ENCODE peak calls at places on chromosome 2, in six cellular contexts. L, B, E, K, C and D are unnamed samples.

GRCh38 chr2:96700086-96700485 is 39.8 kb downstream of the LMAN2L start:
- DNase-seq in L (no peak), B (no peak), E (no peak), K (no peak), C (no peak), D (no peak)

GRCh38 chr2:129174143-129174542 is 805.3 kb upstream of the RAB6C start:
- DNase-seq in L (no peak), B (no peak), E (no peak), K (no peak), C (no peak), D (no peak)

GRCh38 chr2:156110890-156111289 is 221.6 kb downstream of the NR4A2 start:
- DNase-seq in L (no peak), B (no peak), E (peak), K (no peak), C (peak), D (no peak)

GRCh38 chr2:47519604-47520301 is 116.8 kb downstream of the MSH2 start:
- DNase-seq in L (no peak), B (no peak), E (no peak), K (no peak), C (no peak), D (no peak)

GRCh38 chr2:219769044-219770030 is 141.9 kb downstream of the SLC4A3 start:
- DNase-seq in L (no peak), B (peak), E (no peak), K (peak), C (no peak), D (peak)

GRCh38 chr2:64311948-64312621 is 141.9 kb upstream of the LGALSL start:
- DNase-seq in L (peak), B (peak), E (peak), K (peak), C (peak), D (peak)

GRCh38 chr2:54015809-54016703 is 45.3 kb upstream of the PSME4 start:
- DNase-seq in L (no peak), B (peak), E (peak), K (no peak), C (no peak), D (peak)

GRCh38 chr2:212037062-212037461 is 501.5 kb downstream of the ERBB4 start:
- DNase-seq in L (no peak), B (no peak), E (no peak), K (no peak), C (no peak), D (no peak)

GRCh38 chr2:128421861-128422311 is 103.2 kb upstream of the HS6ST1 start:
- DNase-seq in L (no peak), B (no peak), E (no peak), K (peak), C (no peak), D (no peak)

GRCh38 chr2:215311625-215312394 is at the start of gene ATIC:
- DNase-seq in L (peak), B (peak), E (peak), K (peak), C (peak), D (peak)
- TF ChIP-seq POLR2A in L (peak), B (peak), E (peak), K (peak), C (peak), D (peak)

GRCh38 chr2:70367722-70368323 is 66.0 kb upstream of the FAM136A start:
- DNase-seq in L (no peak), B (peak), E (peak), K (no peak), C (no peak), D (no peak)

GRCh38 chr2:70357076-70358071 is 55.5 kb upstream of the FAM136A start:
- DNase-seq in L (no peak), B (no peak), E (peak), K (peak), C (peak), D (peak)

GRCh38 chr2:70368545-70368944 is 66.7 kb upstream of the FAM136A start:
- DNase-seq in L (no peak), B (no peak), E (no peak), K (no peak), C (no peak), D (no peak)

GRCh38 chr2:70360661-70361316 is 58.9 kb upstream of the FAM136A start:
- DNase-seq in L (no peak), B (no peak), E (peak), K (no peak), C (no peak), D (no peak)

GRCh38 chr2:70362661-70363060 is 60.8 kb upstream of the FAM136A start:
- DNase-seq in L (no peak), B (no peak), E (peak), K (no peak), C (no peak), D (no peak)
- TF ChIP-seq POLR2A in L (no peak), B (no peak), E (no peak), K (no peak), C (no peak), D (no peak)

DNA sequence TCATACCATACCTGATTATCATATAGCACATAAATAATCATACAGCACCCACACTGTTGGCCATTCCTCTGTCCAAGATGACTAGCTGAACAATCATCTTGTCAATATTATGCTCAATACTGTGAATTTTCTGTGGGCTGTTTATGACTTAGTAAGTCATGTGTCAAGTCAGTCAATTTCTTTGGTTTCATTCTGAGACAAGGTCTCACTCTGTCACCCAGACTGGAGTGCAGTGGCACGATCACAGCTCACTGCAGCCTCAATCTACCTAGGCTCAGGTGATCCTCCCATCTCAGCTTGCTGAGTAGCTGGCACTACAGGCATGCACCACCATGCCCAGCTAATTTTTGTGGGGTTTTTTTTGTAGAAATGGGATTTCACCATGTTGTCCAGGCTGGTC is 5.7 kb downstream of the MCM6 start:
- DNase-seq in L (no peak), B (no peak), E (no peak), K (no peak), C (no peak), D (no peak)
- TF ChIP-seq POLR2A in L (no peak), B (no peak), E (no peak), K (no peak), C (no peak), D (no peak)

DNA sequence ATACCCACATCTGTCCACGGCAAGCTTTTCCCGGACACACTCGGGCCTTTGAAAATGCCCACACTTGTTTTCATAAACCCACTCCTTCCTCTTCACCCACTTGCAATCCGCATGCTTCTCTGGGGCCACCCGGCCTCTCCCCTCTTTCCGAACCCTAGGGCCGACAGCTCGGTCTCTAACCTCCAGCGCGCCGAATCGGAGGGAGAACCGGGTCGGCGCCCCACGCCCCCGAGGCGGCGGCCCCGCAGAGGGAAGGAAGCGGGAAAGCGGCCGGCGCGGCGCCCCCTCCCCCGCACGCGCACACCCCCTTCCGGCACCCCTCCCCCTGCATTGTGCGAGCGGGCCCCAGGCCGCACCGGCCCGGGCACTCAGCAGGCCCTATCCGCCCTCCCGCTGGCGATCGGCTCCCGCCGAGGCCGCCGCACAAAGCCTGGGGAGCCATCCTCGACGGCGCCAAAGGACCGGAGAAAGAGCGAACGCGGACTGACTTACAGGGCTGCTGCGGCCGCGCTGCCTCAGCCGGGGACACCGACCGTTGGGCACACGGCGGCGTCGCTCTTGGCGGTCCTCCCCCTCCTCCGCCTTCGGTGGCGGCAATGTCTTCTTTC is 435 bp downstream of the PUM2 start:
- DNase-seq in L (peak), B (no peak), E (no peak), K (peak), C (peak), D (peak)
- TF ChIP-seq POLR2A in L (no peak), B (peak), E (peak), K (no peak), C (no peak), D (peak)

GRCh38 chr2:217941886-217942728 is 60.7 kb downstream of the TNS1 start:
- DNase-seq in L (no peak), B (no peak), E (no peak), K (no peak), C (no peak), D (no peak)

GRCh38 chr2:217944923-217945322 is 57.9 kb downstream of the TNS1 start:
- DNase-seq in L (peak), B (no peak), E (no peak), K (no peak), C (no peak), D (no peak)

GRCh38 chr2:217944366-217944765 is 58.4 kb downstream of the TNS1 start:
- DNase-seq in L (no peak), B (no peak), E (no peak), K (no peak), C (no peak), D (no peak)

GRCh38 chr2:217942731-217943335 is 60.0 kb downstream of the TNS1 start:
- DNase-seq in L (peak), B (no peak), E (no peak), K (no peak), C (no peak), D (no peak)

DNA sequence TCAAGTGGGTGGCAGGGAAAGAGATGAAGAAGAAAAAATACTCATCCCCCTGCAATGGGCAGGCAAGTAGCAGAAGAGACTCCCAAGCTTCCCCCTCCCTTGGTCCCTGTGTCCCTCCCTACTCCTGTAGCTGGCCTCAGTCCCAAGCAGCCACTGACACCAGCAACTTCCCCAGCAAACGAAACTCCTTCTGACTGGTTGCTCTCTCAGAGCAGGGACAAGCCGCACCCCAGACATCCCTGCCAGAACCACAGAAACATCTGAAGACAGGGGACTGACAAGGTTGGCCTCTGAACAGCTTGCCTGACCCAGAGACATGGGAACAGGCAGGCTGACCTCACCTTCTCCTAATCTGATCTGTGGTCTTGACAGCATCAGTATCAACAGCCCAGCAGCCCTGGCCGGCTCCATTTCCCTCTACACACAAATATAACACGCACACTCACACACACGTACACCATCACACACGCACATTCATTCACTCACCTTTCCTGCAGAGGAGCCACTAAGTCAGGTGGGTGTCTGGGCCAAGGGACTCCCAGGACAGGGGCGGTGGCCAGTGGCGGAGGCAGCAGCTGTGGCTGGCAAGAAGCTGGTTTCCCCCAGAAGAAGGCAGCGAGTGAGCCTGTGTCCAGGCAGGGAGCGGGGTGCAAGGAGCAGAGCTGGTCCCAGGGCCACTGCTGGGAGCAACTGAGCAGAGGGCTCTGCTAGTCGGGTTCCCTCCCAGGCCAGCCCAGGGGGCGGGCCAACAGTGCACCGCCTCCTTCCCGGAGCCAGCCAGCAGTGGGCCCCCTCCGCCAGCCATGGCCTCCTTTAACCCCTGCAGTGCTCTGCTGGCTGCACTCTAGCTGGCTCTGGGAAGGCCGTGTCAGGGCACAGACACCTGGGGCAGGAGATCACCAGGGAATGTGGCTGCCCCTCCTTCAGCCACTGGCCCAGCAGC is 59.1 kb downstream of the TNS1 start:
- DNase-seq in L (peak), B (peak), E (peak), K (peak), C (peak), D (peak)
- TF ChIP-seq POLR2A in L (peak), B (peak), E (peak), K (peak), C (no peak), D (peak)

GRCh38 chr2:216108967-216109921 is at the start of gene XRCC5:
- DNase-seq in L (peak), B (peak), E (peak), K (peak), C (peak), D (peak)
- TF ChIP-seq POLR2A in L (peak), B (peak), E (peak), K (peak), C (peak), D (peak)

DNA sequence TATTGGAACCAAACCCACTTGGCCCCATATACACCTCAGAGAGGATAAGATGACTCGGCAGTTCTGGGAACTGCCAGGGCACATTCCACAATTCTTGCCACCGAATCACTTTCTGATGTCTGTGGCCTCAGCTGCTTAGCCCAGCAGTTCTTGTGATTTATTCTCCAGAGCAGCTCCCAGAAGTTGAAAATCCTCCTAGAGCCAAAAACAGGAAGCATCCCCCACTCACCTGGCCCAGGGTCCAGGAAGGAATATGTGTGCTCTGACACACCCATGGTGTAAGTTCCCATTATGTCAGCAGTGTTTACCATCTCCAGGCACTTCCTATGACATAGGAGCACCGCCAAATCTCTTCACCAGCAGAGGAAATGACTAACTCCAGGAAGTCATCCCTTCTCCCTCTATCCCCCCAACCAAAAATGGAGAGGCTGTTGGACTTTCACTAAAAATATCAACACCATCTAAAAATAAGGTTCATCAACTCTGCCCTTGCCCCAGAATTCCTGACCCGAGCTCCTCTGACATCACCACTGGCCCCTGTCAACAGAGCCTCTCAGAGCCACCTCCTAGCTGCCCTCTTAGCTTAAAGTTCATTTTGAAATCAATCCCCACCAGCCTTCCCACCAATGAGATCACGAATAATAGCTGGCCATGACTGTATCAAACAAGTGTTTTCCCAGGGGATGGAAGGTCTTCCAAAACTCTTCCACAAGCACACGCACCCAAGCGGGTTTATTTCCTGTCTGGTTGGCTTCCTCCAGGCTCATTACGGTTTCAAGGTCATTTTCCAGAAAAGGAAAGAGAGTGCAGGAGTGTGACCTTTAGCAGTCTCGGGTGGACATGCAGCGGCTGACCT is 223.1 kb upstream of the PARD3B start:
- DNase-seq in L (no peak), B (peak), E (peak), K (peak), C (no peak), D (no peak)
- TF ChIP-seq POLR2A in L (no peak), B (no peak), E (no peak), K (no peak), C (no peak), D (no peak)